ENCODE peak calls at places on chromosomes 7 and 10, in four cellular contexts. A, W, D and S are unnamed samples.

GRCh38 chr7:31114593-31115343 is 62.7 kb downstream of the ADCYAP1R1 start:
- DNase-seq in W (peak), D (no peak), A (no peak), S (peak)

GRCh38 chr7:73483171-73483570 is 38.9 kb downstream of the BAZ1B start:
- DNase-seq in A (no peak), W (no peak), D (no peak), S (no peak)

GRCh38 chr10:35497909-35498308 is 107.2 kb upstream of the GJD4 start:
- DNase-seq in W (no peak), D (no peak), A (no peak), S (no peak)

GRCh38 chr10:60434418-60435046 is 44.9 kb upstream of the ANK3 start:
- DNase-seq in W (peak), D (no peak), A (peak), S (peak)

GRCh38 chr7:2655870-2656614 is 24.3 kb downstream of the TTYH3 start:
- DNase-seq in D (no peak), A (no peak), W (no peak), S (no peak)

GRCh38 chr10:17129711-17130110 is at the start of gene CUBN:
- DNase-seq in W (no peak), A (no peak), D (no peak), S (no peak)

GRCh38 chr7:31066516-31067130 is 14.5 kb downstream of the ADCYAP1R1 start:
- DNase-seq in W (no peak), A (no peak), D (peak), S (no peak)

GRCh38 chr10:9814285-9814866 is 1203.3 kb upstream of the CELF2 start:
- DNase-seq in A (no peak), D (no peak), W (no peak), S (no peak)

GRCh38 chr10:119315128-119316001 is 108.0 kb downstream of the GRK5 start:
- DNase-seq in W (no peak), A (peak), D (peak), S (peak)

GRCh38 chr10:82394987-82395386 is 520.0 kb downstream of the NRG3 start:
- DNase-seq in A (no peak), D (no peak), W (no peak), S (no peak)

GRCh38 chr10:97321807-97322195 is 2.7 kb downstream of the FRAT1 start:
- DNase-seq in A (no peak), D (no peak), W (no peak), S (no peak)

GRCh38 chr10:88131561-88132139 is 268.2 kb downstream of the PTEN start:
- DNase-seq in W (no peak), A (no peak), D (no peak), S (no peak)
- TF ChIP-seq CTCF in W (no peak), A (no peak), D (no peak), S (no peak)

GRCh38 chr7:134547738-134548054 is 1.2 kb upstream of the AKR1B15 start:
- DNase-seq in A (no peak), D (peak), W (peak), S (peak)
- TF ChIP-seq CTCF in A (no peak), D (peak), W (peak), S (no peak)

DNA sequence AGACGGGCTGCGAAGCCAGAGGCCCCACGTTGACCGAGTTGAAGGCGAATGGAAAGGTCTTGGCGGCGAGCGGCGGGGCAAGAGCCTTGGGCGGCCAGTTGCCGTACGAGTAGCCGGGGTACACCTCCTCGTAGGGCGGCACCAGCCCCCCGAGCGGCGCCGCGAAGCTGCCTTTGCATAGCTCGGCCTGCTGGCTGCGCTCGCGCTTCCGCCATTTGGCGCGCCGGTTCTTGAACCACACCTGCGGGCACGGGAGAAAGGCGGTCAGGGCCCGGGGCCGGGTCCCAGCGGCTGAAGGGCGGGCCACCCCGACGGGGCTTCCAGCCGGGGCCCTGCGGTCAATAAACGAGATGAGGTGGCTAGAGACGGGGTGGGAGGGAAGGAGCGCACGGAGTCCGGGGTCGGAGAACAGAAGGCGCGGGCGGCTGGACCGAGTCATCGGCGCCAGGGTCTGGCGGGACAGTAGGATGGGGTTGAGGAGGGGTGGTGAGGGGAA is 4.8 kb downstream of the ELOVL3 start:
- DNase-seq in W (peak), D (no peak), A (peak), S (peak)
- TF ChIP-seq CTCF in W (no peak), D (no peak), A (peak), S (no peak)

GRCh38 chr7:7595451-7595850 is 28.8 kb downstream of the MIOS start:
- DNase-seq in W (no peak), A (peak), D (no peak), S (no peak)
- TF ChIP-seq CTCF in W (peak), A (peak), D (peak), S (no peak)

GRCh38 chr10:78972947-78973900 is 95.5 kb upstream of the ZMIZ1 start:
- DNase-seq in A (peak), W (peak), D (peak), S (no peak)

GRCh38 chr10:78970261-78970660 is 98.5 kb upstream of the ZMIZ1 start:
- DNase-seq in D (no peak), W (no peak), A (no peak), S (no peak)

GRCh38 chr10:78972160-78972946 is 96.4 kb upstream of the ZMIZ1 start:
- DNase-seq in D (peak), W (peak), A (peak), S (peak)

GRCh38 chr10:78969719-78970118 is 99.0 kb upstream of the ZMIZ1 start:
- DNase-seq in D (no peak), W (no peak), A (no peak), S (no peak)

DNA sequence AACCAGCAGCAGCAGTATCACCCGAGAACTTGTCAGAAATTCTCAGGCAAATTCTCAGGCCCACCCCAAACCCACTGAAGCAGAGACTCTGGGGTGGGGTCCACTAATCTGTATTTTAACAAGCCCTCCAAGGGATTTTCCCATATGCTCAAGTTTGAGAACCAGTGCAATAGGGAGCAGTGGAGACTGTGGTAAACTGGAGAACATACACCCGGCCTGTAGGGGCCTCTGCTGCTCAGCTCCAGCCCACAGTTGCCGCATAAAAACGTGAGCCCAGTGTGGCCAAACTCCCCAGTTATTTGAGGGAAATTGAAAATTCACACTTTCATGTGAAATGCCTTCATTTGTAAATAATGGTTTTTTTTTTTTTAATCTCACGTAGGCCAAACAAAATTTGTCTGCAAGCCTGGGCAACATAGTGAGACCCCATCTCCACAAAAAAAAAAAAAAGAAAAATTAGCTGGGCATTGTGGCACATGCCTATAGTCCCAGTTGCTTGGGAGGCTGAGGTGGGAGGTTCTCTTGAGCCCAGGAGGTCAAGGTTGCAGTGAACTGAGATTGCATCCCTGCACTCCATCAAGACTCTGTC is 97.6 kb upstream of the ZMIZ1 start:
- DNase-seq in A (no peak), D (no peak), W (no peak), S (no peak)
- TF ChIP-seq CTCF in A (peak), D (no peak), W (no peak), S (no peak)

GRCh38 chr10:55329796-55330195 is 528.8 kb upstream of the PCDH15 start:
- DNase-seq in W (no peak), A (no peak), D (no peak), S (no peak)
- TF ChIP-seq CTCF in W (no peak), A (no peak), D (no peak), S (no peak)